ENCODE peak calls at places on chromosome 14, in four cellular contexts. V is sigmoid colon, L is AG04449, U is BE2C. H is an unnamed sample.

GRCh38 chr14:64912256-64912655 is 2.0 kb upstream of the CHURC1 start:
- DNase-seq in V (no peak), L (no peak), U (no peak), H (no peak)

GRCh38 chr14:71415404-71415690 is 508.1 kb downstream of the PCNX1 start:
- DNase-seq in V (no peak), L (peak; percentile 59), U (no peak), H (no peak)

GRCh38 chr14:71959055-71959454 is 26.8 kb downstream of the RGS6 start:
- DNase-seq in V (no peak), L (no peak), U (no peak), H (no peak)

GRCh38 chr14:66746316-66747006 is 238.5 kb downstream of the GPHN start:
- DNase-seq in V (no peak), L (peak; percentile 2), U (peak; percentile 36), H (no peak)

GRCh38 chr14:38197001-38197760 is 10.5 kb upstream of the SSTR1 start:
- DNase-seq in V (no peak), L (no peak), U (no peak), H (no peak)

GRCh38 chr14:72590577-72590976 is 303.3 kb downstream of the DPF3 start:
- DNase-seq in V (no peak), L (no peak), U (no peak), H (no peak)

GRCh38 chr14:58353516-58354299 is 42.0 kb upstream of the TOMM20L start:
- DNase-seq in V (no peak), L (no peak), U (no peak), H (no peak)

GRCh38 chr14:64788706-64789105 is 84.5 kb downstream of the PLEKHG3 start:
- DNase-seq in V (no peak), L (peak; percentile 88), U (no peak), H (no peak)

GRCh38 chr14:51298895-51299294 is 58.8 kb downstream of the TMX1 start:
- DNase-seq in V (no peak), L (no peak), U (no peak), H (no peak)

GRCh38 chr14:24430143-24430681 is 458 bp downstream of the KHNYN start:
- DNase-seq in V (peak; percentile 89), L (no peak), U (peak; percentile 69), H (peak; percentile 81)

GRCh38 chr14:89721991-89722390 is 232.5 kb downstream of the EFCAB11 start:
- DNase-seq in V (no peak), L (no peak), U (no peak), H (no peak)

GRCh38 chr14:51539571-51540037 is 112.1 kb upstream of the FRMD6 start:
- DNase-seq in V (no peak), L (peak; percentile 69), U (no peak), H (no peak)

GRCh38 chr14:64673748-64674147 is 30.5 kb upstream of the PLEKHG3 start:
- DNase-seq in V (no peak), L (no peak), U (no peak), H (no peak)

GRCh38 chr14:104334812-104335161 is 196.4 kb downstream of the KIF26A start:
- DNase-seq in V (no peak), L (no peak), U (no peak), H (peak; percentile 14)

GRCh38 chr14:30903285-30904124 is 29.1 kb downstream of the COCH start:
- DNase-seq in V (no peak), L (no peak), U (no peak), H (no peak)

GRCh38 chr14:30908826-30909225 is 34.5 kb downstream of the COCH start:
- DNase-seq in V (no peak), L (no peak), U (no peak), H (no peak)

GRCh38 chr14:30907659-30908057 is 33.3 kb downstream of the COCH start:
- DNase-seq in V (no peak), L (no peak), U (no peak), H (no peak)

DNA sequence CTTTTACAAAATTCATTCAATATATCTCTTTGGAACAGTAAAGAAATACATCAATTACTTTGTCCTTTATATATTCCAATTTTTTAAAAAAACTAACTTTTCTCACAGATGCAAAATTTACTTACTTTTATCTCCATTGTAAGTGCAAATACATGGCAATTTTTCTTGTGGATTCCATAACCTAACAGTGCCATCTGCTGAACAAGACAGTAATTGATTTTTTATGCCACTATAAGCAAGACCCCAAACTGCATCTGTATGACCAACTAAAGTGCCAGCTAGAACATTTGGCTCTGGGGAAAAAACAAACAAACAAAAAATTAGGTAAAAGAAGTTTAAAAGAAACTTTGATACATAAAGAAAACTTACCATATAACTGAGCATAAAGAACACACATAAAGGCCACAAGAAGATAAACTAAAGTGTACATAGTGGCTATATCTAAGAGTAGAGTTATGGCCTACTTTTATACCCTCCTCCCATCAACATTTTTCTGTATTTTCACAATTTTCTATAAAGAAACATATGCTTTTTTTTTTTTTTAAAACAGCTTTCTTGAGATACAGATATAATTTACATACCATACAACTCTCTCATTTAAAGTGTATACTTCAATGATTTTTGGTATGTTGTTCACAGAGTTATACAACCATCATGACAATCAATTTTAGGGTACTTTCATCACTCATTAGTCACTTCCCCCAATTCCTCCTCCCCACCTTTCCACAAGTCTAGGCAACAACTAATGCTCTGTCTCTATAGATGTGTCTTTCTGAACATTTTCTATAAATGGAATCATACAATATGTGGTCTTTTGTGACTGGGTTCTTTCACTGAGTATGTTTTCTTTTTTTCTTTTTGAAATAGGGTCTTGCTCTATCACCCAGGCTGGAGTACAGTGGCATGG is 32.6 kb downstream of the COCH start:
- DNase-seq in V (no peak), L (no peak), U (no peak), H (no peak)
- TF ChIP-seq CTCF in V (no peak), L (peak; percentile 20), U (peak; percentile 58), H (no peak)

GRCh38 chr14:52730708-52731111 is 744 bp downstream of the STYX start:
- DNase-seq in V (no peak), L (no peak), U (no peak), H (peak; percentile 42)

GRCh38 chr14:52729585-52729924 is 411 bp upstream of the STYX start:
- DNase-seq in V (no peak), L (no peak), U (no peak), H (no peak)

GRCh38 chr14:52733824-52734223 is 3.9 kb downstream of the STYX start:
- DNase-seq in V (no peak), L (no peak), U (no peak), H (no peak)

GRCh38 chr14:52724360-52724644 is 5.7 kb upstream of the STYX start:
- DNase-seq in V (no peak), L (no peak), U (no peak), H (no peak)

DNA sequence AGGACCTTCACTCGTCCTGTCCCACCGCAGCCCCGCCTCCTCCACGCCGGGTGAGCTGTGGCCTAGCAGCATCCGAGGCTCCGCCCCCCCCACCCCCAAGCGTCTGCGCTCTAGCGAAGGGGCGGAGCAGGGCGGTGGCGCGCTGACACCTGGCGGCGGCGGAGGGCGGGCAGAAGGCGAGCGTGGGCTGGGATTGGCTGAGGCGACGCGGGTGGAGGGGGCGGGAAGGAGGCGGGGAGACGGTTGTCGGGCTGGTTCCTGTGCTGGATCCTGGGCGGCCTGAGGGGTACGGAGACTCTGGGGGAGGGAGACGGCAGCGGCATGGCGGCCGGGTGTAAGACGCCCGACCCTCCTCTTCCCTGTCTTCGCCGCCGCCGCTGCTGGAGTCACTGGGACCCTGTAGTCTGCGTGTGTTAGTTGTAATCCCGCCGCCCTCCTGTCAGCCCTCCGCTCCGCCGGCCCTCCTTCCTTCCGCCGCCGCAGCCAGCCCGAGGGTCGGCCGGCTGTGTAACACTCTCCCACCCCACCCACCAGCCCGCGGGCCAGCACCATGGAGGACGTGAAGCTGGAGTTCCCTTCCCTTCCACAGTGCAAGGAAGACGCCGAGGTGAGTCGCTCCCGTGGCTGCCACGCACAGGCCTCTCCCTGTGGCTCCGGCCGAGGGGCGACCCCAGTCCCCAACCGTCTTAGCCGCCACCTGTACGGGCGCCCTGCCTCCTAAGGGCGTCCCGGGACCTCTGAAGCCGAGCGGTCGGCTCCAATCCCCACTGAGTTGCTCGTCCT is at the start of gene STYX:
- DNase-seq in V (peak; percentile 99), L (peak; percentile 82), U (peak; percentile 100), H (peak; percentile 99)
- TF ChIP-seq CTCF in V (peak; percentile 15), L (peak; percentile 21), U (no peak), H (no peak)

DNA sequence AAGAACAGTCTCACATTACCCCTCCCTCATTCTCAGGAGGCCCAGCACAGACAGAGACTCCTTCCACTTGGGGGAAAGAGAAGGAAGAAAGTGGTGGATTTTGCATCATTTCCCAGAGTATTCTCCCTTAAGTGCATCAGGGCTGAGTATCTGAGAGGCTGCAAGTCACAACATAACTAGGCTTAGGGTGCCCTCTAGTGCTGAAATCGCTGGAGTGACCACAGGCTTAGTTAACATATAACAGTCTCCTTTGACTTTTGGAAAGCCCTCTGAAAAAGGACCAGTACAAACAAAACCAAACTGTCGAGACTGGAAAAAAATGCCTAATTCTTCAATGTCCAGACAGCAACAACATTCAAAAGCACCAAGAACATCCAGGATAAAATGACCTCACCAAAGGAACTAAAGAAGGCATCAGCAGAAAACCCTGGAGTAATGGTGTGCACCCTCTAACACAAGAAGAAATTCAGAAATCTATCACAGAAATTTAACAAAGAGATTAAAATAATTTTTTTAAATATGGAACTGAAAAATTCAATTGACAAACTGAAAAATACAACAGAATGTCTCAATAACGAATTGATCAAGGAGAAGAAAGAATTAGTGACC is 412.3 kb downstream of the RPS29 start:
- DNase-seq in V (no peak), L (peak; percentile 16), U (peak; percentile 76), H (peak; percentile 59)
- TF ChIP-seq CTCF in V (peak; percentile 30), L (peak; percentile 75), U (peak; percentile 85), H (peak; percentile 25)

DNA sequence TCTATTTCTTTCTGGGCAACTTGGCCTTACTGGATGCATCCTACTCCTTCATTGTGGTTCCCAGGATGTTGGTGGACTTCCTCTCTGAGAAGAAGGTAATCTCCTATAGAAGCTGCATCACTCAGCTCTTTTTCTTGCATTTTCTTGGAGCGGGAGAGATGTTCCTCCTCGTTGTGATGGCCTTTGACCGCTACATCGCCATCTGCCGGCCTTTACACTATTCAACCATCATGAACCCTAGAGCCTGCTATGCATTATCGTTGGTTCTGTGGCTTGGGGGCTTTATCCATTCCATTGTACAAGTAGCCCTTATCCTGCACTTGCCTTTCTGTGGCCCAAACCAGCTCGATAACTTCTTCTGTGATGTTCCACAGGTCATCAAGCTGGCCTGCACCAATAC is 5.3 kb downstream of the OR4N5 start:
- DNase-seq in V (no peak), L (no peak), U (peak; percentile 8), H (no peak)
- TF ChIP-seq CTCF in V (no peak), L (no peak), U (peak; percentile 35), H (no peak)